ENCODE peak calls at places on chromosome 20, in seven cellular contexts. Z is Peyer's patch, U is uterus, F is endothelial cell of umbilical vein, G is thyroid gland, O is tibial nerve, T is transverse colon. A is an unnamed sample. For H3K36me3, the result is how much of the 10 kb centered on the place peaks cover.

GRCh38 chr20:21102252-21102609 is 3.9 kb downstream of the LINC00237 start:
- DNase-seq in Z (no peak), U (no peak), F (no peak), G (no peak), O (no peak), T (no peak), A (no peak)

GRCh38 chr20:44776977-44777376 is 31.3 kb downstream of the KCNK15 start:
- DNase-seq in Z (no peak), U (no peak), F (peak), G (no peak), O (no peak), T (no peak), A (no peak)

GRCh38 chr20:13211956-13212618 is 9.0 kb upstream of the ISM1 start:
- DNase-seq in Z (no peak), U (no peak), F (no peak), G (no peak), O (no peak), T (no peak), A (no peak)

GRCh38 chr20:25237610-25238318 is 10.1 kb upstream of the PYGB start:
- DNase-seq in Z (no peak), U (peak), F (peak), G (no peak), O (peak), T (peak), A (peak)

GRCh38 chr20:53878262-53879047 is 191.9 kb downstream of the BCAS1 start:
- DNase-seq in Z (no peak), U (no peak), F (peak), G (no peak), O (no peak), T (no peak), A (no peak)

GRCh38 chr20:34262488-34263288 is 21.5 kb downstream of the ASIP start:
- DNase-seq in Z (no peak), U (peak), F (no peak), G (peak), O (no peak), T (peak), A (no peak)

GRCh38 chr20:61045876-61046585 is 206.0 kb upstream of the CDH4 start:
- DNase-seq in Z (no peak), U (peak), F (no peak), G (no peak), O (no peak), T (no peak), A (no peak)

GRCh38 chr20:51022227-51022802 is 592 bp downstream of the KCNG1 start:
- DNase-seq in Z (no peak), U (no peak), F (no peak), G (no peak), O (no peak), T (no peak), A (no peak)

GRCh38 chr20:54256202-54256601 is 48.3 kb downstream of the PFDN4 start:
- DNase-seq in Z (no peak), U (no peak), F (no peak), G (no peak), O (no peak), T (no peak), A (no peak)

DNA sequence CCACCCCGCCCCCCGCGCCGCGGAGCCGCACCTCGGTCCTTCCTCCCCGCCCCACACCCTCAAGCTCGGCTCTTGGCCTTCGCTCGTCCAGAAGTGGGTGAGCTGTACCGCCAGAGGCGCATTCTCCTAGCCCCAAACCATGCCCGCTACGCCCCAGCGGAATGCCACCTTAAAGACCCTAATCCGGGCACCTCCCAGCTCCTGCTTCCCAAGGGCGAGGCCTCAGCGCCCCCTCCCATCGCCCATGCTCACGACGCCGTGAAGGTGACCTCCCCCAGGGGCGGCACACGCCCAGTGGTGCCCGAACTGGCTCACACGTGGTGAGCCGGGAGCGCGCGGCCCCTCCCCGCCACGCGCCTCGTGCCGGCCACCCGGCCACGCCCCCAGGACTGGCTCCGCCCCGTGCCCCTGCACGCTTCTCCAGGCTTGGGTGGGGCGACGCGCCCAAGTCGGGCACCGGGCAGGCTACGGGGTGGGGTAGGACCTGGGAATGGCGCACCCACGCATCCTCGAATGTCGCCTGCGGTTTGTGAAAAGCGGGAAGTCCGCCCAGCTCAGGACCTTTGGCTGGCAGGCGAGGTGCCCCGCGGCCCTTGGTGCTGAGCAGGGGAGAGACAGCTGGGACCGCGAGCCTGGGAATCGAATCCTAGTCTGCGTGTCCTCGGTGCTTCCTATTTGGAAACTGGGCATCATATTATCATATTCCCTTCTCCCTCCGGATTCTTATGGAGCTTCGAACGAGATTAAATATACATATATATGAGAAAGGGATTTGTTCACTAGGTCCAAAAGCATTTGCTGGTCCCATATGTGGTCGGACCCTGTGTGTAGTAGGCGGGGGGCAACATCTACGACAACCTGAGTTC is 942 bp upstream of the SOX12 start:
- DNase-seq in Z (peak), U (peak), F (peak), G (peak), O (peak), T (peak), A (no peak)
- TF ChIP-seq POLR2A in Z (peak), U (peak), F (peak), G (peak), O (peak), T (no peak), A (no peak)

GRCh38 chr20:32315885-32316284 is 38.4 kb downstream of the KIF3B start:
- DNase-seq in Z (no peak), U (no peak), F (no peak), G (no peak), O (no peak), T (no peak), A (no peak)

GRCh38 chr20:32319100-32319499 is 39.0 kb upstream of the ASXL1 start:
- DNase-seq in Z (no peak), U (no peak), F (no peak), G (no peak), O (no peak), T (no peak), A (no peak)

GRCh38 chr20:32315399-32315798 is 37.9 kb downstream of the KIF3B start:
- DNase-seq in Z (no peak), U (no peak), F (no peak), G (no peak), O (no peak), T (no peak), A (no peak)

GRCh38 chr20:32314768-32315167 is 37.3 kb downstream of the KIF3B start:
- DNase-seq in Z (no peak), U (no peak), F (no peak), G (no peak), O (no peak), T (no peak), A (no peak)

DNA sequence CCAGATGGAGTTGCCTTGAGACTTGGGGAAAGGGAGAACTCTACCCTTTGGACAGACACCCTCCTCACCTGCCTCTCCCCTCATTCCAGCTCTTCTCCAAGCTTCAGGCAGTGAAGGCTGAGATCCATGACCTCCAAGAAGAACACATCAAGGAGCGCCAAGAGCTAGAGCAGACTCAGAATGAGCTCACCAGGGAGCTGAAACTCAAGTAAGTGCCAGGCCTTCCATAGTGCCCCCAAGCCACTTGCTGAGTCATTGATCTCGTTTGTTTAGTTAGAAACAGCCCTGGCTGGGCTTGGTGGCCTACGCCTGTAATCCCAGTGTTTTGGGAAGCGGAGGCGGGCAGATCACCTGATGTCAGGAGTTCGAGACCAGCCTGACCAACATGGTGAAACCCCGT is 39.2 kb downstream of the KIF3B start:
- DNase-seq in Z (no peak), U (no peak), F (no peak), G (no peak), O (no peak), T (no peak), A (no peak)
- H3K36me3 ChIP-seq in Z (under half), U (under half), F (under half), G (under half), O (half or more), T (under half), A (under half)

GRCh38 chr20:3431109-3431508 is 23.6 kb upstream of the DNAAF9 start:
- DNase-seq in Z (no peak), U (no peak), F (no peak), G (no peak), O (no peak), T (no peak), A (no peak)
- H3K27ac ChIP-seq in Z (no peak), U (no peak), F (no peak), G (no peak), O (peak), T (no peak), A (no peak)

GRCh38 chr20:32278199-32278643 is 770 bp downstream of the KIF3B start:
- DNase-seq in Z (no peak), U (no peak), F (peak), G (no peak), O (no peak), T (no peak), A (no peak)
- TF ChIP-seq POLR2A in Z (peak), U (no peak), F (no peak), G (no peak), O (no peak), T (no peak), A (no peak)

DNA sequence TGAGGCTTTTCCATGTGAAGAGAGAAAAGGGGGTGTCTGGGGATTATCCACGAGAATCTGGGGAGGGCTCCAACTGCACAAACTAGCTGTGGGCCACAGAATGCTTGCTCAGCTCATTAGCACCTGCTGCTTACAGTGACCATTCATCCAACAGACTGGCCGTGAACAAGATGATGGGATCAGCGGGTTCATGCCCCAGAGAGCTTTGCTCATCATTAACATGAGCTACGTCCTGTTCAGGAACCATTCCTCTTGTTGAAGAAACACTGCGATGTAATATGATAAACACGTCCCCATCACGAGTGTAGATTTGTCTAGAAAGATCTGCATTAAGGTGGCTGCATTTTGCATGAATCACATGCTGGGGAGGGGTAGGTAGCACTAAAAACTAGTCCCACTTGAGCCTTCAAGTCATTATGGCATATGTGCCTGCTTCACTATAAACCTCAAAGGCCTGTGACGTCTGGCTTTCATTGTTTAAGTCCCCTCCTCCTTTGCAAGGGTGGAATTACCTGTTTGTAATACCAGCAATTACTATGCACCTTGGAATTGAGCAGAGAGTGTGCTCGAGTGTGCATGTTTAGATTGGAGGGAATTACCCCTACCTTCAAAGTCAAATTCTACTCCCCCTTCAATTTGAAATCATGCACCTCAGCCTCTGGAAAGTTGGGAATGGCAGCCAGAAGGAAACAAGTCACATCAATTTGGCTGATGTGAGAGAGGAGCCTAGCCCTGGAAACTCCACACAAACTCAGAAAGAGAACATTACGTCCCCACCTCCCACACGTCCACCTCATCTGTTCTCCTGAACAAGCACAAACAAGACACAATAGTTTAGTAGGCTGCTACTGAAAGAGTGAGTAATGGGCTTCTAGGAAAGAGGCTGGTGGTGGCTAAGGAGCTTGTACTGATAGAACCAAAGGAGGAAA is 3.7 kb downstream of the PLAGL2 start:
- DNase-seq in Z (no peak), U (peak), F (no peak), G (peak), O (no peak), T (peak), A (no peak)
- H3K36me3 ChIP-seq in Z (under half), U (under half), F (under half), G (under half), O (under half), T (under half), A (under half)

DNA sequence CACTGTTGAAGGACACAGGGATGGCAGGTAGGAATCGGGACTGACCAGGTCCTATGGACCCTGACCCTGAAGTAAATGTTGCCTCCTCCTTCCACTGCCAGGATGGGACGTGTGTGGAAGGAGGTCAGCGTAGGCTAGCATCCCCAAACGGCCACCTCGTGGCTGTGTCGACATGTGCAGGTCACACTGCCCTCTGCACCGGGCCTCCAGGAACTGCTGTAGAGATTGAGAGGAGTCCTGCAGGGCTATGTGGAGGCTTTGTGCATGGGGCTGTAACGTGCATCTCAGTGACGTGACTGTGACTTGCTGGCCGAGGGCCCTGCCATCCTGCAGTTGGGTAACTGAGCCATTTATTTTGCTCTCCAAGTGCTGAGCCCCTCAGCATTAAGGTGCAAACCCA is 149.5 kb downstream of the PHACTR3 start:
- DNase-seq in Z (no peak), U (no peak), F (no peak), G (no peak), O (no peak), T (no peak), A (no peak)
- H3K27ac ChIP-seq in Z (no peak), U (no peak), F (no peak), G (no peak), O (no peak), T (no peak), A (no peak)

DNA sequence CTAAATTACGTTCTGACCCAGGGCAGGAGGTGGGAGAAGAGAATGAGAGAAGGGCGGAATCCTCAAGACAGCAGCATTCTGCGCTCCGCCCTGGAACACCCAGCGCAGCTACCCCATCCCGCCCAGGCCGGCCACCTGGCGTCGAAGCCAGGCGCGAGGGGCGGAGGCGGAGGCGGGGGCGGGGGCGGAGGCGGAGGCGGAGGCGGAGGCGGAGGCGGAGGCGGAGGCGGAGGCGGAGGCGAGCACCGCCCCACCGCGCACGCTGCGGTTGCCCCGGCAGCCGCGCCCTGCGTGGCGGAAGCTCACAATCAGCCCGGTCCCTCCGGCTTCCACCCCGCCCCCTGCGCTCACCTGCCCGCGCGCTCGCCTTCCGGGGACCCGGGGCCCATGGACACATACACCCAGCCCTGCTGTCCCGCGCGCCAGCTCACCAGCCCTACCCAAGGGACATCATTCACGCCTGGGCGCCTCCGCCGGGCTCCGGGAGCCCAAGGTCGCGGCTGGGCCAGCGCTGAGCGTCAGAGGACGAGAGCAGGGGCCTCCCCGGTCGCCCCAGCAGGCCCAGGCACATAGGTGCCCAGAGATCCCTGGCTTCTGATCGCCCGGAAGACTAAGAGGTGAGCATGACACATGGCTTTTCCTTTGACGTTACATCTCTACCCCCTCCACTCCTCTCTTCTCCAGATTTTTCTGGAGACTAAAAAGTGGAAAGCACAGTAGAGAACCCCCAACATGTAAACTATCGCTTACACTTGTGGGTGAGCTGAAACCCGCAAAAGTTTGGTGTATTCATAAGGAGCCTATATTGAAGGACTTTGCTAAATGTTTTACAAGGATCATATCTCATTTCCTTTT is at the start of gene ANKEF1:
- DNase-seq in Z (peak), U (peak), F (peak), G (peak), O (peak), T (peak), A (no peak)
- TF ChIP-seq POLR2A in Z (peak), U (peak), F (no peak), G (peak), O (no peak), T (peak), A (no peak)

GRCh38 chr20:41202426-41202825 is 65.1 kb downstream of the PLCG1 start:
- DNase-seq in Z (no peak), U (no peak), F (no peak), G (no peak), O (no peak), T (no peak), A (no peak)

GRCh38 chr20:41200446-41201202 is 63.3 kb downstream of the PLCG1 start:
- DNase-seq in Z (no peak), U (no peak), F (peak), G (no peak), O (no peak), T (no peak), A (no peak)

GRCh38 chr20:41203660-41204059 is 66.3 kb downstream of the PLCG1 start:
- DNase-seq in Z (no peak), U (no peak), F (no peak), G (no peak), O (no peak), T (no peak), A (no peak)

GRCh38 chr20:41204304-41205265 is 67.2 kb downstream of the PLCG1 start:
- DNase-seq in Z (no peak), U (no peak), F (no peak), G (no peak), O (no peak), T (no peak), A (no peak)

DNA sequence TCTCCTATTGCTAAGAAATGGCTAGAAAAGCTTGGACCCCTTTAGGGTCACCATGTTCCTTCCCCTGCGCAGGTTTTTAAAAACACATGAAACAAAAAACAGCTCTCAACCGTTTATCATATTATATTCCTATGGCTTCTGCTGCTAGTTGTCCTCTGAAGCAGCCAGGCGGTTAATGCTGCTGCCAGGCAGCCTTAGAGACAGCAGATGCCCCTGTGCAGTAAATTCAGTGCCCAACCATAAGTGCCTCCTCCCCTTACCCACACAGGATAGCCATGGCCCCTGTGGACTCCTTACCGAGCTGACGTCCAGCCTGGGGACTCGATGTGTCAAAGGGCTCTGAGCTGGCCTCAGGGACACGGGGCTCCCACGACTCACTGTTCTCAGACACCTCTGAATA is 64.4 kb downstream of the PLCG1 start:
- DNase-seq in Z (no peak), U (no peak), F (no peak), G (no peak), O (no peak), T (no peak), A (no peak)
- H3K36me3 ChIP-seq in Z (under half), U (under half), F (under half), G (under half), O (half or more), T (under half), A (under half)

A was measured in vagina.